ENCODE peak calls at places on chromosome 11, in six cellular contexts. Q, Y, H, S, T and R are unnamed samples.

GRCh38 chr11:66638177-66639065 is at the start of gene RBM4:
- DNase-seq in Q (peak), Y (peak), H (peak), S (peak), T (peak), R (peak)

GRCh38 chr11:116353517-116353916 is 419.3 kb downstream of the BUD13 start:
- DNase-seq in Q (no peak), Y (no peak), H (no peak), S (no peak), T (no peak), R (no peak)

GRCh38 chr11:12440565-12440964 is 63.2 kb downstream of the PARVA start:
- DNase-seq in Q (no peak), Y (no peak), H (no peak), S (no peak), T (no peak), R (no peak)

GRCh38 chr11:1165256-1166041 is 7.7 kb downstream of the MUC5AC start:
- DNase-seq in Q (no peak), Y (no peak), H (no peak), S (no peak), T (peak), R (no peak)

GRCh38 chr11:69249641-69250502 is 44.1 kb upstream of the MYEOV start:
- DNase-seq in Q (no peak), Y (no peak), H (no peak), S (no peak), T (peak), R (peak)

GRCh38 chr11:2892215-2893020 is 6.8 kb upstream of the CDKN1C start:
- DNase-seq in Q (peak), Y (no peak), H (no peak), S (peak), T (peak), R (no peak)

GRCh38 chr11:121936375-121936774 is 179.6 kb downstream of the BLID start:
- DNase-seq in Q (no peak), Y (no peak), H (no peak), S (no peak), T (no peak), R (no peak)

GRCh38 chr11:65135633-65136145 is 1.4 kb upstream of the SYVN1 start:
- DNase-seq in Q (no peak), Y (no peak), H (no peak), S (no peak), T (no peak), R (no peak)